ENCODE peak calls at places on chromosome 1, in eight cellular contexts. One of them, this sample, is unnamed.

GRCh38 chr1:165365344-165365743 is 8.8 kb upstream of the LMX1A start:
- DNase-seq in HCT116: no peak
- DNase-seq in H54: no peak
- DNase-seq in A549: no peak
- DNase-seq in GM12892: no peak
- DNase-seq in tibial nerve: no peak
- DNase-seq in esophagus squamous epithelium: no peak
- DNase-seq in GM12891: no peak
- DNase-seq in this sample: no peak

GRCh38 chr1:59136541-59137335 is 160.2 kb upstream of the FGGY start:
- DNase-seq in GM12891: no peak
- DNase-seq in A549: no peak
- DNase-seq in H54: no peak
- DNase-seq in HCT116: no peak
- DNase-seq in tibial nerve: no peak
- DNase-seq in GM12892: no peak
- DNase-seq in esophagus squamous epithelium: no peak
- DNase-seq in this sample: no peak

GRCh38 chr1:230752407-230752806 is 5.2 kb downstream of the CAPN9 start:
- DNase-seq in HCT116: no peak
- DNase-seq in GM12892: no peak
- DNase-seq in tibial nerve: no peak
- DNase-seq in A549: no peak
- DNase-seq in H54: no peak
- DNase-seq in GM12891: no peak
- DNase-seq in esophagus squamous epithelium: no peak
- DNase-seq in this sample: no peak

GRCh38 chr1:226602186-226603029 is 53.8 kb downstream of the STUM start:
- DNase-seq in HCT116: no peak
- DNase-seq in GM12891: no peak
- DNase-seq in esophagus squamous epithelium: no peak
- DNase-seq in A549: no peak
- DNase-seq in H54: no peak
- DNase-seq in tibial nerve: peak
- DNase-seq in GM12892: no peak
- DNase-seq in this sample: no peak

GRCh38 chr1:183635112-183635605 is 424 bp downstream of the ARPC5 start:
- DNase-seq in A549: peak
- DNase-seq in GM12891: no peak
- DNase-seq in GM12892: no peak
- DNase-seq in esophagus squamous epithelium: no peak
- DNase-seq in tibial nerve: no peak
- DNase-seq in HCT116: no peak
- DNase-seq in H54: peak
- DNase-seq in this sample: peak

GRCh38 chr1:41239988-41240610 is 2.0 kb downstream of the SCMH1 start:
- DNase-seq in GM12891: no peak
- DNase-seq in tibial nerve: peak
- DNase-seq in GM12892: no peak
- DNase-seq in H54: no peak
- DNase-seq in A549: peak
- DNase-seq in HCT116: no peak
- DNase-seq in esophagus squamous epithelium: no peak
- DNase-seq in this sample: peak

GRCh38 chr1:115669886-115670285 is 28.1 kb downstream of the VANGL1 start:
- DNase-seq in GM12892: no peak
- DNase-seq in H54: no peak
- DNase-seq in tibial nerve: no peak
- DNase-seq in GM12891: no peak
- DNase-seq in A549: no peak
- DNase-seq in HCT116: no peak
- DNase-seq in esophagus squamous epithelium: no peak
- DNase-seq in this sample: no peak

GRCh38 chr1:115185351-115185750 is 96.0 kb upstream of the TSPAN2 start:
- DNase-seq in esophagus squamous epithelium: no peak
- DNase-seq in A549: no peak
- DNase-seq in HCT116: no peak
- DNase-seq in tibial nerve: no peak
- DNase-seq in GM12891: no peak
- DNase-seq in GM12892: no peak
- DNase-seq in H54: no peak
- DNase-seq in this sample: no peak

GRCh38 chr1:44227211-44227610 is 13.9 kb downstream of the DMAP1 start:
- DNase-seq in GM12892: no peak
- DNase-seq in HCT116: no peak
- DNase-seq in GM12891: no peak
- DNase-seq in H54: no peak
- DNase-seq in tibial nerve: no peak
- DNase-seq in esophagus squamous epithelium: no peak
- DNase-seq in A549: no peak
- DNase-seq in this sample: peak

GRCh38 chr1:194442911-194443310 is 1256.5 kb upstream of the B3GALT2 start:
- DNase-seq in GM12892: no peak
- DNase-seq in esophagus squamous epithelium: no peak
- DNase-seq in A549: no peak
- DNase-seq in HCT116: no peak
- DNase-seq in H54: no peak
- DNase-seq in tibial nerve: no peak
- DNase-seq in GM12891: no peak
- DNase-seq in this sample: no peak

GRCh38 chr1:94296018-94296417 is 58.6 kb upstream of the ARHGAP29 start:
- DNase-seq in GM12892: no peak
- DNase-seq in HCT116: no peak
- DNase-seq in tibial nerve: no peak
- DNase-seq in esophagus squamous epithelium: no peak
- DNase-seq in A549: no peak
- DNase-seq in H54: no peak
- DNase-seq in GM12891: no peak
- DNase-seq in this sample: no peak

GRCh38 chr1:156496211-156496761 is 4.3 kb downstream of the MEF2D start:
- DNase-seq in GM12892: no peak
- DNase-seq in HCT116: no peak
- DNase-seq in H54: no peak
- DNase-seq in GM12891: no peak
- DNase-seq in esophagus squamous epithelium: no peak
- DNase-seq in tibial nerve: no peak
- DNase-seq in A549: no peak
- DNase-seq in this sample: no peak

GRCh38 chr1:241985787-241986186 is 13.1 kb downstream of the MAP1LC3C start:
- DNase-seq in tibial nerve: peak
- DNase-seq in esophagus squamous epithelium: no peak
- DNase-seq in H54: no peak
- DNase-seq in GM12892: peak
- DNase-seq in A549: peak
- DNase-seq in GM12891: peak
- DNase-seq in HCT116: peak
- DNase-seq in this sample: peak

GRCh38 chr1:226002667-226003501 is 3.7 kb upstream of the SDE2 start:
- DNase-seq in GM12891: no peak
- DNase-seq in A549: peak
- DNase-seq in H54: peak
- DNase-seq in tibial nerve: peak
- DNase-seq in esophagus squamous epithelium: no peak
- DNase-seq in GM12892: no peak
- DNase-seq in HCT116: peak
- DNase-seq in this sample: peak

GRCh38 chr1:153362187-153362586 is 4.5 kb downstream of the S100A9 start:
- DNase-seq in GM12892: no peak
- DNase-seq in H54: no peak
- DNase-seq in A549: no peak
- DNase-seq in esophagus squamous epithelium: no peak
- DNase-seq in GM12891: no peak
- DNase-seq in HCT116: no peak
- DNase-seq in tibial nerve: no peak
- DNase-seq in this sample: no peak

GRCh38 chr1:27979151-27979858 is 19.5 kb downstream of the XKR8 start:
- DNase-seq in GM12892: no peak
- DNase-seq in GM12891: no peak
- DNase-seq in HCT116: peak
- DNase-seq in A549: peak
- DNase-seq in H54: no peak
- DNase-seq in tibial nerve: peak
- DNase-seq in esophagus squamous epithelium: no peak
- DNase-seq in this sample: peak

GRCh38 chr1:50214764-50215163 is 106.0 kb downstream of the ELAVL4 start:
- DNase-seq in A549: no peak
- DNase-seq in esophagus squamous epithelium: no peak
- DNase-seq in GM12892: no peak
- DNase-seq in tibial nerve: no peak
- DNase-seq in HCT116: no peak
- DNase-seq in GM12891: no peak
- DNase-seq in H54: no peak
- DNase-seq in this sample: no peak

GRCh38 chr1:24727490-24728214 is 17.6 kb upstream of the CLIC4 start:
- DNase-seq in H54: no peak
- DNase-seq in esophagus squamous epithelium: no peak
- DNase-seq in tibial nerve: no peak
- DNase-seq in HCT116: no peak
- DNase-seq in GM12891: peak
- DNase-seq in GM12892: peak
- DNase-seq in A549: no peak
- DNase-seq in this sample: no peak

GRCh38 chr1:98321191-98321590 is 340.3 kb upstream of the SNX7 start:
- DNase-seq in GM12891: no peak
- DNase-seq in GM12892: no peak
- DNase-seq in HCT116: no peak
- DNase-seq in tibial nerve: no peak
- DNase-seq in A549: no peak
- DNase-seq in H54: no peak
- DNase-seq in esophagus squamous epithelium: no peak
- DNase-seq in this sample: no peak

GRCh38 chr1:9428601-9429368 is 110.5 kb upstream of the SLC25A33 start:
- DNase-seq in tibial nerve: peak
- DNase-seq in H54: peak
- DNase-seq in A549: peak
- DNase-seq in esophagus squamous epithelium: peak
- DNase-seq in GM12892: peak
- DNase-seq in GM12891: peak
- DNase-seq in HCT116: peak
- DNase-seq in this sample: peak
- TF ChIP-seq POLR2A in tibial nerve: peak
- TF ChIP-seq POLR2A in H54: no peak
- TF ChIP-seq POLR2A in A549: peak
- TF ChIP-seq POLR2A in esophagus squamous epithelium: no peak
- TF ChIP-seq POLR2A in GM12892: peak
- TF ChIP-seq POLR2A in GM12891: peak
- TF ChIP-seq POLR2A in HCT116: peak
- TF ChIP-seq POLR2A in this sample: peak

GRCh38 chr1:11647333-11647732 is 6.9 kb downstream of the FBXO2 start:
- DNase-seq in GM12891: no peak
- DNase-seq in H54: no peak
- DNase-seq in GM12892: no peak
- DNase-seq in esophagus squamous epithelium: no peak
- DNase-seq in HCT116: no peak
- DNase-seq in tibial nerve: no peak
- DNase-seq in A549: no peak
- DNase-seq in this sample: no peak

GRCh38 chr1:11649237-11649623 is 5.0 kb downstream of the FBXO2 start:
- DNase-seq in H54: no peak
- DNase-seq in GM12892: no peak
- DNase-seq in A549: no peak
- DNase-seq in tibial nerve: no peak
- DNase-seq in HCT116: no peak
- DNase-seq in GM12891: no peak
- DNase-seq in esophagus squamous epithelium: no peak
- DNase-seq in this sample: no peak

GRCh38 chr1:11648039-11648438 is 6.2 kb downstream of the FBXO2 start:
- DNase-seq in GM12892: no peak
- DNase-seq in tibial nerve: peak
- DNase-seq in H54: no peak
- DNase-seq in GM12891: no peak
- DNase-seq in HCT116: no peak
- DNase-seq in esophagus squamous epithelium: no peak
- DNase-seq in A549: no peak
- DNase-seq in this sample: no peak

GRCh38 chr1:11649624-11650330 is 4.5 kb downstream of the FBXO2 start:
- DNase-seq in GM12892: no peak
- DNase-seq in A549: no peak
- DNase-seq in HCT116: no peak
- DNase-seq in esophagus squamous epithelium: no peak
- DNase-seq in tibial nerve: no peak
- DNase-seq in GM12891: no peak
- DNase-seq in H54: no peak
- DNase-seq in this sample: no peak

GRCh38 chr1:11648732-11649158 is 5.5 kb downstream of the FBXO2 start:
- DNase-seq in A549: no peak
- DNase-seq in esophagus squamous epithelium: no peak
- DNase-seq in HCT116: no peak
- DNase-seq in GM12892: no peak
- DNase-seq in GM12891: no peak
- DNase-seq in tibial nerve: no peak
- DNase-seq in H54: no peak
- DNase-seq in this sample: peak
- TF ChIP-seq POLR2A in A549: no peak
- TF ChIP-seq POLR2A in esophagus squamous epithelium: no peak
- TF ChIP-seq POLR2A in HCT116: no peak
- TF ChIP-seq POLR2A in GM12892: no peak
- TF ChIP-seq POLR2A in GM12891: no peak
- TF ChIP-seq POLR2A in tibial nerve: no peak
- TF ChIP-seq POLR2A in H54: no peak
- TF ChIP-seq POLR2A in this sample: no peak

DNA sequence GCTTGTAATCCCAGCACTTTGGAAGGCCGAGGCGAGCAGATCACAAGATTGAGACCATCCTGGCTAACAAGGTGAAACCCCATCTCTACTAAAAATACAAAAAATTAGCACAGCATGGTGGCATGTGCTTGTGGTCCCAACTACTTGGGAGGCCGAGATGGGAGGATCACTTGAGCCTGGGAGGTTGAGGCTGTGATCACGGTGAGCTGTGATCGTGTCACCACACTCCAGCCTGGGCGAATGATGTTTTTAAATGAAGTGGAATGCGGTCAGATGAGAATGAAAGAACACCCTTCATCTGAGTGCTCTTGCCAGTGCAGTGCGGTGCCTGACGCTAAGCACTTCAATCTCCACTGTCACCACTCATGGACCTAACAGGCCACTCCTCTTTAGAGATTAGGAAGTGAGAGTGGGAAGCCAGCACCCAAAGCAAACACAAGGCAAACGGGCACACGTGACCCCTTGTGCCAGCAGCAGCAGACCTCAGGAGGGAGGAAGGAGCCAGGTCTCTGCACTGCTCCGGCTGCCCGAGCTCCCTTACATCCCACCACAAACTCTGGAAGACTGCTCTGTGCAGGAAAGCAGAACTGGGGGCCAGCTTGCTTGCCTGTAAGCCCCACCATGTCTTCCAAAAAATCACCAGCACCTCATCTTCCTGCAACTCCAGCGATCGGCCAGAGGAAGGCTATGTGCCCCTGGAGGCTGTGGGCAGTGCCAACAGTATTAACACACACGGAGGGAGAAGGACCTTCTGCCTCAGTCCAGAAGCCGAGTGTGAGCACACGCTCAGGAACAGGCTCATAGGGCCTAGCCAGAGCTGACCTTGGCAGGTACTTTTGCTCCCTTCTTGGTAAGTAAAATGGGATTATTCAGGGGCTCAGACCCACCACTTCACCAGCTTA is 9.7 kb downstream of the CTNNBIP1 start:
- DNase-seq in A549: no peak
- DNase-seq in HCT116: no peak
- DNase-seq in GM12892: no peak
- DNase-seq in tibial nerve: peak
- DNase-seq in esophagus squamous epithelium: peak
- DNase-seq in GM12891: no peak
- DNase-seq in H54: no peak
- DNase-seq in this sample: no peak
- TF ChIP-seq POLR2A in A549: no peak
- TF ChIP-seq POLR2A in HCT116: no peak
- TF ChIP-seq POLR2A in GM12892: no peak
- TF ChIP-seq POLR2A in tibial nerve: peak
- TF ChIP-seq POLR2A in esophagus squamous epithelium: no peak
- TF ChIP-seq POLR2A in GM12891: no peak
- TF ChIP-seq POLR2A in H54: no peak
- TF ChIP-seq POLR2A in this sample: no peak

GRCh38 chr1:246987083-246987690 is 20.7 kb downstream of the ZNF695 start:
- DNase-seq in GM12891: no peak
- DNase-seq in esophagus squamous epithelium: no peak
- DNase-seq in tibial nerve: no peak
- DNase-seq in H54: no peak
- DNase-seq in A549: no peak
- DNase-seq in HCT116: no peak
- DNase-seq in GM12892: no peak
- DNase-seq in this sample: no peak
- TF ChIP-seq POLR2A in GM12891: no peak
- TF ChIP-seq POLR2A in esophagus squamous epithelium: no peak
- TF ChIP-seq POLR2A in tibial nerve: no peak
- TF ChIP-seq POLR2A in H54: no peak
- TF ChIP-seq POLR2A in A549: no peak
- TF ChIP-seq POLR2A in HCT116: no peak
- TF ChIP-seq POLR2A in GM12892: no peak
- TF ChIP-seq POLR2A in this sample: no peak